ENCODE peak calls at places on chromosomes 1 and 21, in seven cellular contexts. J is tibial nerve, T is esophagus muscularis mucosa, S is A549, Z is SK-N-SH, V is HepG2, A is transverse colon. C is an unnamed sample.

GRCh38 chr1:115526900-115527299 is 114.9 kb upstream of the VANGL1 start:
- DNase-seq in J (no peak), T (no peak), S (no peak), Z (no peak), V (no peak), A (no peak), C (no peak)

GRCh38 chr1:235867903-235868469 is 1.3 kb upstream of the LYST start:
- DNase-seq in J (no peak), T (no peak), S (no peak), Z (no peak), V (no peak), A (no peak), C (no peak)

GRCh38 chr21:26572668-26573381 is at the start of gene CYYR1:
- DNase-seq in J (no peak), T (no peak), S (no peak), Z (peak), V (no peak), A (no peak), C (no peak)

GRCh38 chr1:191671236-191671635 is 487.0 kb upstream of the RGS18 start:
- DNase-seq in J (no peak), T (no peak), S (no peak), Z (no peak), V (no peak), A (no peak), C (no peak)

GRCh38 chr1:171910786-171911185 is 69.5 kb downstream of the DNM3 start:
- DNase-seq in J (no peak), T (no peak), S (no peak), Z (no peak), V (no peak), A (no peak), C (no peak)

GRCh38 chr1:200905411-200906052 is 10.8 kb downstream of the INAVA start:
- DNase-seq in J (no peak), T (no peak), S (peak), Z (no peak), V (peak), A (no peak), C (no peak)

GRCh38 chr21:46455575-46456385 is 2.9 kb upstream of the DIP2A start:
- DNase-seq in J (no peak), T (no peak), S (no peak), Z (no peak), V (no peak), A (peak), C (peak)

GRCh38 chr1:201779351-201779880 is 49.5 kb upstream of the IPO9 start:
- DNase-seq in J (no peak), T (no peak), S (no peak), Z (no peak), V (no peak), A (no peak), C (no peak)

GRCh38 chr1:235004840-235005391 is 123.7 kb downstream of the TOMM20 start:
- DNase-seq in J (no peak), T (no peak), S (no peak), Z (no peak), V (no peak), A (no peak), C (peak)

GRCh38 chr1:151326619-151327222 is 495 bp downstream of the PI4KB start:
- DNase-seq in J (peak), T (no peak), S (peak), Z (peak), V (no peak), A (peak), C (peak)

GRCh38 chr21:34093083-34093482 is 19.7 kb downstream of the MRPS6 start:
- DNase-seq in J (no peak), T (no peak), S (no peak), Z (no peak), V (no peak), A (no peak), C (no peak)

GRCh38 chr21:37253991-37254390 is 13.1 kb downstream of the VPS26C start:
- DNase-seq in J (no peak), T (peak), S (no peak), Z (no peak), V (no peak), A (no peak), C (no peak)

GRCh38 chr1:226987179-226987536 is 47.1 kb downstream of the COQ8A start:
- DNase-seq in J (no peak), T (peak), S (no peak), Z (no peak), V (no peak), A (no peak), C (no peak)

GRCh38 chr1:171397851-171398469 is 84.0 kb downstream of the FMO4 start:
- DNase-seq in J (no peak), T (no peak), S (no peak), Z (no peak), V (no peak), A (no peak), C (no peak)

GRCh38 chr1:172431721-172432192 is 11.3 kb downstream of the C1orf105 start:
- DNase-seq in J (no peak), T (no peak), S (no peak), Z (no peak), V (peak), A (peak), C (no peak)

GRCh38 chr1:94529416-94529815 is 12.1 kb downstream of the F3 start:
- DNase-seq in J (no peak), T (no peak), S (no peak), Z (no peak), V (no peak), A (no peak), C (no peak)

GRCh38 chr21:36694593-36695282 is 4.2 kb upstream of the SIM2 start:
- DNase-seq in J (no peak), T (no peak), S (no peak), Z (peak), V (no peak), A (no peak), C (no peak)

GRCh38 chr1:172588296-172589291 is 55.6 kb downstream of the SUCO start:
- DNase-seq in J (no peak), T (no peak), S (peak), Z (no peak), V (peak), A (no peak), C (no peak)

GRCh38 chr1:3869751-3870301 is 12.6 kb downstream of the DFFB start:
- DNase-seq in J (no peak), T (no peak), S (no peak), Z (no peak), V (no peak), A (no peak), C (no peak)

GRCh38 chr1:11753555-11754208 is 8.3 kb upstream of the C1orf167 start:
- DNase-seq in J (no peak), T (no peak), S (no peak), Z (no peak), V (no peak), A (no peak), C (no peak)

GRCh38 chr1:162055062-162055461 is 14.4 kb upstream of the NOS1AP start:
- DNase-seq in J (no peak), T (no peak), S (peak), Z (no peak), V (peak), A (no peak), C (no peak)

GRCh38 chr1:941027-941587 is 17.4 kb downstream of the SAMD11 start:
- DNase-seq in J (no peak), T (no peak), S (no peak), Z (no peak), V (no peak), A (no peak), C (no peak)

GRCh38 chr1:231016234-231016633 is 23.8 kb downstream of the FAM89A start:
- DNase-seq in J (no peak), T (no peak), S (no peak), Z (no peak), V (no peak), A (no peak), C (no peak)

GRCh38 chr1:204846546-204846945 is 24.1 kb upstream of the NFASC start:
- DNase-seq in J (no peak), T (no peak), S (no peak), Z (no peak), V (no peak), A (no peak), C (no peak)
- TF ChIP-seq CTCF in J (no peak), T (no peak), S (no peak), Z (no peak), V (no peak), A (no peak), C (no peak)

GRCh38 chr1:193118803-193119730 is 2.8 kb upstream of the CDC73 start:
- DNase-seq in J (no peak), T (no peak), S (no peak), Z (no peak), V (no peak), A (no peak), C (no peak)

GRCh38 chr1:193115629-193116227 is 6.1 kb upstream of the CDC73 start:
- DNase-seq in J (no peak), T (no peak), S (peak), Z (peak), V (peak), A (no peak), C (peak)

GRCh38 chr1:193120604-193121166 is 1.1 kb upstream of the CDC73 start:
- DNase-seq in J (no peak), T (no peak), S (no peak), Z (peak), V (no peak), A (no peak), C (no peak)

GRCh38 chr1:193114485-193115095 is 7.2 kb upstream of the CDC73 start:
- DNase-seq in J (no peak), T (no peak), S (no peak), Z (no peak), V (peak), A (no peak), C (no peak)

DNA sequence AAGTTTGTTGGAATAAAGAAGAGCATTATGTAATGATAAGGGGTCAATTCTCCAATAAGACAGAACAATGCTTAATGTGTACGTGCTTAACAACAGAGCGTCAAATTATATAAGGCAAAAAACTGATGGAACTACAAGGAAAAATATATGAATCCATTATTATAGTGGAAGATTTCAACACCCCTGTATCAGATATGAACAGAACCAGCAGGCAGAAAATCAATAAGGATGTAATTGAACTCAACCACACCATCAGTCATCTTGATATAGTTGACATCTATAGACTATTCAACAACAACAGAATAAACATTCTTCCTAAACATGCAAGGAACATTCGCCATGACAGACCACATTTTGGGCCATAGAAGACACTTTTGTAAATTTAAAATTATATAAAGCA is 3.6 kb upstream of the CDC73 start:
- DNase-seq in J (no peak), T (no peak), S (no peak), Z (no peak), V (no peak), A (no peak), C (no peak)
- TF ChIP-seq EP300 in J (no peak), T (no peak), S (no peak), Z (no peak), V (no peak), A (no peak), C (no peak)

GRCh38 chr1:79976287-79976686 is 969.8 kb upstream of the ADGRL4 start:
- DNase-seq in J (no peak), T (no peak), S (no peak), Z (no peak), V (no peak), A (no peak), C (no peak)

GRCh38 chr1:79974659-79975058 is 968.1 kb upstream of the ADGRL4 start:
- DNase-seq in J (no peak), T (no peak), S (no peak), Z (no peak), V (no peak), A (no peak), C (no peak)
- TF ChIP-seq CTCF in J (no peak), T (no peak), S (no peak), Z (no peak), V (no peak), A (no peak), C (no peak)

GRCh38 chr1:25737151-25737550 is 62.8 kb upstream of the SELENON start:
- DNase-seq in J (no peak), T (no peak), S (no peak), Z (no peak), V (no peak), A (no peak), C (peak)
- TF ChIP-seq EP300 in J (no peak), T (no peak), S (no peak), Z (no peak), V (no peak), A (no peak), C (no peak)

DNA sequence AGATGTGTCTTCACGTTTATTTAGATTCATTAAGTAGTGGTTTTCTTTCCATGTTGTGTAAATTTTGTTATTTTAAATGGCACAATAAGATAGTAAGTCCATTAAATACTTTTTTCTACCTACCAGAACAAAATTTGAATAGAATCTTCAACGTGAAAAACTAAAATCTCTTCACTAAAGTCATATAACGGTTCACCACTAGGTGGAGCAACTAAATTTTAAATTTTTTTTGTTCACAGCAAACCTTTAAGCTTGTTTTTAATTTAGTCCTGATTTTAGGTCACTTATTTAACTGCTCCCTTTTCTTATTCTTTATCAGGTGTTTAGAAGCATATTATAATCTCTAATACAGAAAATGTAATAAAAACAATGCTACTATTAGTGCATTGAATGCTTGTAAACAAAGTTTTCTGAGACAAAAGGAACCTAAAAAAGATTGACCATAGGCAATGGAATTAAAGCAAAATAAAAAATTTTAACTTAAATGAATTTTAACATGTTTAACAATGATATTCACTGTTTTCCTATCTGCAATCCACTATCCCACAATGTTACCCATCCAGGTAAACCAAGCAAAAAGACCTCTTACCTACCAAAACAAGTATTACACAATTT is 28.3 kb upstream of the PKN2 start:
- DNase-seq in J (no peak), T (no peak), S (peak), Z (peak), V (peak), A (no peak), C (no peak)
- TF ChIP-seq CTCF in J (peak), T (peak), S (peak), Z (peak), V (no peak), A (peak), C (peak)

GRCh38 chr1:220999872-221000863 is 120.9 kb downstream of the HLX start:
- DNase-seq in J (peak), T (no peak), S (no peak), Z (no peak), V (no peak), A (peak), C (peak)
- TF ChIP-seq EP300 in J (peak), T (peak), S (no peak), Z (no peak), V (no peak), A (no peak), C (peak)

GRCh38 chr1:223133301-223133823 is 9.7 kb downstream of the TLR5 start:
- DNase-seq in J (no peak), T (no peak), S (no peak), Z (no peak), V (no peak), A (no peak), C (peak)

GRCh38 chr1:223137402-223138100 is 5.5 kb downstream of the TLR5 start:
- DNase-seq in J (peak), T (no peak), S (peak), Z (no peak), V (peak), A (peak), C (peak)

GRCh38 chr1:223133824-223134435 is 9.1 kb downstream of the TLR5 start:
- DNase-seq in J (peak), T (no peak), S (peak), Z (peak), V (peak), A (peak), C (peak)

GRCh38 chr1:223135176-223135575 is 7.9 kb downstream of the TLR5 start:
- DNase-seq in J (no peak), T (no peak), S (no peak), Z (no peak), V (no peak), A (peak), C (peak)

DNA sequence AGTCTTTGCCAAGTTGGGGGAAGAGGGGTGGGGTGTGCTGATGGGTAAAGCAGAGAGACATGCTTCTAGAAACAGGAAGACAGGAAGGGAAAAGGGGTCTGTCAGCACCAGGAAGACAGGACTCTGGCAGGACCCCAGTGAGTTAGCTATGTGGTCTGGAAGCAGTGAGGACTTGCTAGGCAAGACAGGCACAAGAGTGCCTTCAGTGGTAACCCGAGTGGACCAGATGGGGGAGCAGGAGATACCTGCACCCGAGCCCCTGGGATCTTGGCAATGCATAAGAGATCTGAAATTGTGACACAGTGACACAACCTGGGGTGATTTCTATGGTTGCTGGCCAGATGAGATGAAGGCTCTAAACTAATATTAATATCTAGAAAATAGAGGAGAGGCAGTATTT is 7.0 kb downstream of the TLR5 start:
- DNase-seq in J (no peak), T (no peak), S (no peak), Z (no peak), V (no peak), A (no peak), C (peak)
- TF ChIP-seq CTCF in J (no peak), T (no peak), S (no peak), Z (no peak), V (no peak), A (no peak), C (no peak)

DNA sequence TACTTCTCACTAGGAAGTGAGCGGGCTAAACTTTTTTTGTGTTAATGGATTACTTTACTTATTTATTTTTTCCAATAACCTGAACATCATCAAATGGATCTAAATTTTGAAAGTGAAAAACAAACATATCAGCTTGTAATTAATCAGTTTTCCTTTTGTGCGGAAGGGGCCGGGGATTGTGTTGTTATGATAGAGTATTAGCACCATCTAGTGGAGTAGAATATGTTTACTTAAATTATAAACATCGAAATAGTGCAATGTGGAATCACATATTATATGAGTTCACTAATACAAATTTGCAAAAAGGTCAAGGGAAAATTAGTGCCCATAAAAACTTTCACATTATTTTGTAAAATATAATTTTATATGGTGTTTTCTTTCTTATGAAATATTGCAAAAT is 9.1 kb downstream of the CFH start:
- DNase-seq in J (peak), T (no peak), S (peak), Z (peak), V (no peak), A (no peak), C (no peak)
- TF ChIP-seq EP300 in J (no peak), T (no peak), S (no peak), Z (no peak), V (no peak), A (no peak), C (no peak)

GRCh38 chr1:247528812-247529474 is 7.3 kb downstream of the OR2C3 start:
- DNase-seq in J (no peak), T (no peak), S (no peak), Z (no peak), V (no peak), A (no peak), C (no peak)

GRCh38 chr1:247530785-247531184 is 5.5 kb downstream of the OR2C3 start:
- DNase-seq in J (no peak), T (no peak), S (no peak), Z (peak), V (no peak), A (no peak), C (no peak)

GRCh38 chr1:247535402-247535801 is 838 bp downstream of the OR2C3 start:
- DNase-seq in J (no peak), T (no peak), S (no peak), Z (no peak), V (no peak), A (no peak), C (no peak)

GRCh38 chr1:247536340-247536739 is at the start of gene OR2C3:
- DNase-seq in J (no peak), T (no peak), S (no peak), Z (no peak), V (no peak), A (no peak), C (no peak)

GRCh38 chr1:247531937-247532336 is 4.3 kb downstream of the OR2C3 start:
- DNase-seq in J (no peak), T (no peak), S (peak), Z (no peak), V (no peak), A (no peak), C (no peak)
- TF ChIP-seq CTCF in J (no peak), T (no peak), S (no peak), Z (peak), V (no peak), A (no peak), C (no peak)